ENCODE peak calls at places on chromosomes 11 and 22, in four cellular contexts. L, W, F and J are unnamed samples.

GRCh38 chr22:16601437-16602223 is 9.0 kb upstream of the CCT8L2 start:
- DNase-seq in L (no peak), W (no peak), F (no peak), J (no peak)

GRCh38 chr11:79579063-79579462 is 138.2 kb upstream of the TENM4 start:
- DNase-seq in L (no peak), W (no peak), F (no peak), J (no peak)

GRCh38 chr11:27910186-27910941 is 197.6 kb downstream of the KIF18A start:
- DNase-seq in F (no peak), W (no peak), L (no peak), J (no peak)

GRCh38 chr11:42972741-42973140 is 339.1 kb upstream of the API5 start:
- DNase-seq in W (no peak), L (no peak), F (no peak), J (no peak)

GRCh38 chr22:42959472-42960145 is 55.3 kb downstream of the PACSIN2 start:
- DNase-seq in F (peak), L (peak), W (no peak), J (no peak)

GRCh38 chr11:13963949-13964770 is 1.6 kb downstream of the SPON1 start:
- DNase-seq in W (no peak), L (peak), F (no peak), J (no peak)

GRCh38 chr11:45885274-45885920 is at the start of gene MAPK8IP1:
- DNase-seq in F (no peak), L (peak), W (peak), J (no peak)

GRCh38 chr11:104968365-104968855 is at the start of gene CASP4:
- DNase-seq in F (no peak), L (no peak), W (peak), J (peak)

GRCh38 chr11:30789270-30789669 is 203.1 kb upstream of the MPPED2 start:
- DNase-seq in L (no peak), W (no peak), F (peak), J (no peak)
- TF ChIP-seq CTCF in L (no peak), W (no peak), F (no peak), J (no peak)

GRCh38 chr11:77470971-77471370 is 2.9 kb downstream of the PAK1 start:
- DNase-seq in F (no peak), W (no peak), L (no peak), J (no peak)

GRCh38 chr11:77467233-77467632 is 6.7 kb downstream of the PAK1 start:
- DNase-seq in F (no peak), L (no peak), W (no peak), J (no peak)

GRCh38 chr11:77467993-77468392 is 5.9 kb downstream of the PAK1 start:
- DNase-seq in L (no peak), W (no peak), F (no peak), J (no peak)

GRCh38 chr11:77470504-77470903 is 3.4 kb downstream of the PAK1 start:
- DNase-seq in W (peak), F (no peak), L (no peak), J (no peak)

DNA sequence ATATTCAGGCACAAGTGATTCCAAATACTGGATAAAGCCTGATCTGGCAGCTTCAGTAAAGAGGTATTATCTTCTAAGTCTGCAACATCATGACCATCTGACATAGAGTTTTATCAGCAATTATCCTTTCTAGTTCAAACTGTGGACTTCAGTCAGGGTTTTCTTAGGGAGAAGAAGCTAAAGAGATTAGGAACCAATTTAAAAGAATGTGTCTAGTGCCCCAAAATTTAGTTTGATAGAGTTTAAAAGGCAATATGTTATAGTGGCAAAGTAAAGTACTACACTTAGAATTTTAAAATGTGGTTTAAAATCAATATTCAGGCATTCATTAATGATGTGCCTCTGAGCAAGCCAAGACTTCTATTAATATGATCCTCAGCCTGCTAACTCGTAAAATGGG is 5.4 kb downstream of the PAK1 start:
- DNase-seq in W (no peak), L (no peak), F (no peak), J (no peak)
- TF ChIP-seq CTCF in W (no peak), L (peak), F (no peak), J (no peak)

GRCh38 chr11:40759341-40759740 is 700.1 kb downstream of the LRRC4C start:
- DNase-seq in W (no peak), F (no peak), L (no peak), J (no peak)
- TF ChIP-seq CTCF in W (no peak), F (no peak), L (no peak), J (no peak)

GRCh38 chr11:9123595-9124304 is 32.4 kb upstream of the SCUBE2 start:
- DNase-seq in L (no peak), F (no peak), W (no peak), J (no peak)

GRCh38 chr11:9125185-9125886 is 33.9 kb upstream of the SCUBE2 start:
- DNase-seq in L (no peak), F (no peak), W (no peak), J (no peak)

GRCh38 chr11:9121397-9121796 is 30.0 kb upstream of the SCUBE2 start:
- DNase-seq in W (no peak), L (no peak), F (no peak), J (no peak)

GRCh38 chr11:9118277-9118676 is 26.9 kb upstream of the SCUBE2 start:
- DNase-seq in F (no peak), L (no peak), W (no peak), J (no peak)

GRCh38 chr11:9120659-9121350 is 29.4 kb upstream of the SCUBE2 start:
- DNase-seq in L (no peak), W (peak), F (no peak), J (no peak)
- TF ChIP-seq CTCF in L (no peak), W (peak), F (peak), J (peak)

DNA sequence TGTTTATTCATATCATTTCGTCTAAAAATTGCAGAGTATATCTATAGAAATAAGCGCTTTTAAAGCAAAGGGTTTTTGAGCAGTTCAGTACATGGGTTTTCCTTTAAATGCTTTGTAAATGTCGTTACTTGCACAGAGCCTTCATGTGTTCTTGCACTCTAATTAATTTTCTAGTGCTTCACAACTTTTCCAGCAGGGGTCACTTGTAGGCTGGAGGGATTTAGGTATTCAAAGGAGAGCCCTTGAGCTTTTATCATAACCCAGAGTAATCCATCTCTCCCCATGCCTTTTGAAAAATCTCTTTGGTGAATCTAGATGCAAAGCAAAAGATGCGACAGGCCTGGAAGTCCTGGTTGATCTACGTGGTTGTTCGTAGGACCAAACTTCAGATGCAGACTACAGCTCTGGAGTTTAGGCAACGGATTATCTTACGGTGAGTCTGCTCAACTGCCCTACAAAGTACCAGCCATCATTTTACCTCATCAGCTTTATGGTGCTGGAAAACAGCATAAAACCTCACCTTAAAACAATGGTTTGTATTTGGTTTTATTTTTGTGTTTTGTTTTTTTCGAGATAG is 60.4 kb downstream of the SFI1 start:
- DNase-seq in W (peak), L (no peak), F (no peak), J (no peak)
- TF ChIP-seq CTCF in W (peak), L (peak), F (peak), J (peak)

GRCh38 chr22:22709719-22710445 is 65.5 kb downstream of the GGTLC2 start:
- DNase-seq in L (no peak), F (no peak), W (no peak), J (no peak)
- TF ChIP-seq CTCF in L (no peak), F (peak), W (peak), J (peak)